ENCODE peak calls at places on chromosomes 11 and 22, in four cellular contexts. One of them, this sample, is unnamed.

GRCh38 chr11:64364911-64365310 is 5.9 kb downstream of the RPS6KA4 start:
- DNase-seq in HCT116: no peak
- DNase-seq in fibroblast of lung: no peak
- DNase-seq in mammary epithelial cell: no peak
- DNase-seq in this sample: peak

GRCh38 chr11:134519788-134520187 is 107.7 kb upstream of the B3GAT1 start:
- DNase-seq in fibroblast of lung: no peak
- DNase-seq in mammary epithelial cell: no peak
- DNase-seq in HCT116: no peak
- DNase-seq in this sample: no peak

GRCh38 chr11:70067591-70068341 is 10.4 kb upstream of the ANO1 start:
- DNase-seq in mammary epithelial cell: peak
- DNase-seq in fibroblast of lung: no peak
- DNase-seq in HCT116: peak
- DNase-seq in this sample: no peak

GRCh38 chr11:134266841-134267251 is 9.3 kb upstream of the GLB1L3 start:
- DNase-seq in HCT116: no peak
- DNase-seq in mammary epithelial cell: peak
- DNase-seq in fibroblast of lung: peak
- DNase-seq in this sample: peak

GRCh38 chr11:2772544-2773031 is 72.8 kb upstream of the KCNQ1OT1 start:
- DNase-seq in fibroblast of lung: peak
- DNase-seq in HCT116: peak
- DNase-seq in mammary epithelial cell: peak
- DNase-seq in this sample: peak

GRCh38 chr11:116851631-116852030 is 14.2 kb upstream of the APOA1 start:
- DNase-seq in mammary epithelial cell: no peak
- DNase-seq in HCT116: no peak
- DNase-seq in fibroblast of lung: peak
- DNase-seq in this sample: no peak

GRCh38 chr11:106391771-106392412 is 314.4 kb downstream of the AASDHPPT start:
- DNase-seq in fibroblast of lung: peak
- DNase-seq in mammary epithelial cell: peak
- DNase-seq in HCT116: no peak
- DNase-seq in this sample: peak

GRCh38 chr11:12853652-12854296 is 155.3 kb upstream of the RASSF10 start:
- DNase-seq in mammary epithelial cell: no peak
- DNase-seq in HCT116: no peak
- DNase-seq in fibroblast of lung: no peak
- DNase-seq in this sample: no peak

GRCh38 chr11:6736495-6737121 is 35.2 kb downstream of the OR2AG2 start:
- DNase-seq in mammary epithelial cell: peak
- DNase-seq in fibroblast of lung: peak
- DNase-seq in HCT116: no peak
- DNase-seq in this sample: peak

GRCh38 chr11:66338276-66339162 is 2.3 kb upstream of the RIN1 start:
- DNase-seq in fibroblast of lung: no peak
- DNase-seq in HCT116: no peak
- DNase-seq in mammary epithelial cell: no peak
- DNase-seq in this sample: no peak

GRCh38 chr11:70005107-70005818 is 72.9 kb upstream of the ANO1 start:
- DNase-seq in fibroblast of lung: peak
- DNase-seq in mammary epithelial cell: no peak
- DNase-seq in HCT116: no peak
- DNase-seq in this sample: peak

GRCh38 chr22:32720924-32721323 is 80.6 kb upstream of the TIMP3 start:
- DNase-seq in fibroblast of lung: peak
- DNase-seq in HCT116: no peak
- DNase-seq in mammary epithelial cell: no peak
- DNase-seq in this sample: peak

GRCh38 chr11:62879554-62879953 is 1.1 kb upstream of the SLC3A2 start:
- DNase-seq in mammary epithelial cell: no peak
- DNase-seq in fibroblast of lung: no peak
- DNase-seq in HCT116: no peak
- DNase-seq in this sample: peak

GRCh38 chr11:68933605-68934320 is 30.1 kb downstream of the IGHMBP2 start:
- DNase-seq in mammary epithelial cell: no peak
- DNase-seq in fibroblast of lung: no peak
- DNase-seq in HCT116: no peak
- DNase-seq in this sample: no peak

GRCh38 chr11:109729761-109730160 is 307.8 kb downstream of the C11orf87 start:
- DNase-seq in mammary epithelial cell: no peak
- DNase-seq in HCT116: no peak
- DNase-seq in fibroblast of lung: no peak
- DNase-seq in this sample: no peak

GRCh38 chr11:9231848-9232177 is 33.3 kb downstream of the DENND5A start:
- DNase-seq in mammary epithelial cell: no peak
- DNase-seq in HCT116: no peak
- DNase-seq in fibroblast of lung: peak
- DNase-seq in this sample: peak

DNA sequence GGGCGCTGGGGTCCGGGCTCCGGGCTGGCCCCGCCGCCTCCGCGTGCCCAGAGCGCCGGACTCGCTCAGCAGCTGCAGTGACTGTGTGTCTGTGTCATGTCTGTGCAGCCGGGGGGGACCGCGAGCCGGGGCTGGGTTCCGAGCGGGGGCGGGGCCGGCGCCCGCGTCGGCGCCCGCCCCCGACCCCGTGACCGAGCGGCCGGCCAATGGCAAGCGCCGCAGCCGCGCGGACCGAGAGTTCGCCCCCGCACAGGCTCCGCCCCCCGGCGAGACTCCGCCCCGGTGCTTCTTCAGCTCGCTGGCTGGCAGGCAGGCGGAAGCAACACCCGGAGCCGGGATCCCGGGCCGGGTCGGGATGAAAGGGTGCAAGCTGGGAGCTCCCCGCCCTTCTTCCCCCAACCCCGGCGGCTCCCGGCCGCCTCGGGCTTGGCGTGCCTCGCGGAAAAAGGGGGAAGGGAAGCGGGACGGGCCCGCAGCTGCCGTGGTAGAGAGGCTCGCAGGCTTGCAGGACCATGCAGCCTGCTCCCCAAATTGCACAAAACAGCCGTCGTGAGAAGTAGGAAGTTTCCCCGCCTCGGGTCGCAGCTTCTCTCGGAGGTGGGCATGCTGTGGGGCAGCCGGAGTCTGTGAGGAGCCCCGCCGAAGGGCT is 775 bp upstream of the LARGE1 start:
- DNase-seq in fibroblast of lung: peak
- DNase-seq in mammary epithelial cell: peak
- DNase-seq in HCT116: peak
- DNase-seq in this sample: peak
- TF ChIP-seq EZH2 in fibroblast of lung: no peak
- TF ChIP-seq EZH2 in mammary epithelial cell: no peak
- TF ChIP-seq EZH2 in HCT116: no peak
- TF ChIP-seq EZH2 in this sample: no peak

GRCh38 chr11:834371-835316 is 1.9 kb downstream of the CD151 start:
- DNase-seq in fibroblast of lung: peak
- DNase-seq in mammary epithelial cell: peak
- DNase-seq in HCT116: peak
- DNase-seq in this sample: peak
- TF ChIP-seq EZH2 in fibroblast of lung: no peak
- TF ChIP-seq EZH2 in mammary epithelial cell: no peak
- TF ChIP-seq EZH2 in HCT116: no peak
- TF ChIP-seq EZH2 in this sample: no peak

GRCh38 chr11:120563698-120564572 is 52.4 kb downstream of the GRIK4 start:
- DNase-seq in HCT116: no peak
- DNase-seq in fibroblast of lung: peak
- DNase-seq in mammary epithelial cell: no peak
- DNase-seq in this sample: no peak
- TF ChIP-seq EZH2 in HCT116: no peak
- TF ChIP-seq EZH2 in fibroblast of lung: no peak
- TF ChIP-seq EZH2 in mammary epithelial cell: no peak
- TF ChIP-seq EZH2 in this sample: no peak

GRCh38 chr11:118635642-118636041 is 28.2 kb downstream of the PHLDB1 start:
- DNase-seq in HCT116: no peak
- DNase-seq in fibroblast of lung: no peak
- DNase-seq in mammary epithelial cell: no peak
- DNase-seq in this sample: no peak

GRCh38 chr11:118635237-118635591 is 27.8 kb downstream of the PHLDB1 start:
- DNase-seq in mammary epithelial cell: no peak
- DNase-seq in fibroblast of lung: no peak
- DNase-seq in HCT116: no peak
- DNase-seq in this sample: no peak

GRCh38 chr11:118633319-118633690 is 25.9 kb downstream of the PHLDB1 start:
- DNase-seq in mammary epithelial cell: no peak
- DNase-seq in HCT116: no peak
- DNase-seq in fibroblast of lung: no peak
- DNase-seq in this sample: peak

GRCh38 chr11:118633979-118634378 is 26.6 kb downstream of the PHLDB1 start:
- DNase-seq in mammary epithelial cell: no peak
- DNase-seq in HCT116: no peak
- DNase-seq in fibroblast of lung: peak
- DNase-seq in this sample: peak

GRCh38 chr11:118634435-118635236 is 27.2 kb downstream of the PHLDB1 start:
- DNase-seq in mammary epithelial cell: peak
- DNase-seq in fibroblast of lung: peak
- DNase-seq in HCT116: no peak
- DNase-seq in this sample: peak
- TF ChIP-seq EZH2 in mammary epithelial cell: no peak
- TF ChIP-seq EZH2 in fibroblast of lung: no peak
- TF ChIP-seq EZH2 in HCT116: no peak
- TF ChIP-seq EZH2 in this sample: no peak

GRCh38 chr11:61007971-61008896 is 36.8 kb downstream of the CD6 start:
- DNase-seq in HCT116: no peak
- DNase-seq in mammary epithelial cell: no peak
- DNase-seq in fibroblast of lung: no peak
- DNase-seq in this sample: no peak
- TF ChIP-seq EZH2 in HCT116: no peak
- TF ChIP-seq EZH2 in mammary epithelial cell: no peak
- TF ChIP-seq EZH2 in fibroblast of lung: peak
- TF ChIP-seq EZH2 in this sample: no peak